ENCODE peak calls at places on chromosomes 7 and 10, in nine cellular contexts. One of them, this sample, is unnamed.

GRCh38 chr7:138064856-138065357 is 11.4 kb upstream of the AKR1D1 start:
- DNase-seq in IMR-90: peak; percentile 18
- DNase-seq in kidney epithelial cell: peak; percentile 18
- DNase-seq in HuH-7.5: no peak
- DNase-seq in WTC11: peak; percentile 16
- DNase-seq in LoVo: no peak
- DNase-seq in NCI-H345: no peak
- DNase-seq in Jurkat, Clone E6-1: no peak
- DNase-seq in choroid plexus epithelial cell: peak; percentile 53
- DNase-seq in this sample: no peak

GRCh38 chr10:28644647-28645046 is 32.7 kb upstream of the BAMBI start:
- DNase-seq in HuH-7.5: no peak
- DNase-seq in Jurkat, Clone E6-1: peak; percentile 38
- DNase-seq in NCI-H345: no peak
- DNase-seq in WTC11: no peak
- DNase-seq in choroid plexus epithelial cell: no peak
- DNase-seq in LoVo: no peak
- DNase-seq in kidney epithelial cell: no peak
- DNase-seq in IMR-90: no peak
- DNase-seq in this sample: no peak

GRCh38 chr7:140674899-140675701 is 2.4 kb downstream of the ADCK2 start:
- DNase-seq in choroid plexus epithelial cell: peak; percentile 67
- DNase-seq in IMR-90: peak; percentile 57
- DNase-seq in Jurkat, Clone E6-1: no peak
- DNase-seq in HuH-7.5: peak; percentile 79
- DNase-seq in WTC11: no peak
- DNase-seq in LoVo: no peak
- DNase-seq in NCI-H345: no peak
- DNase-seq in kidney epithelial cell: no peak
- DNase-seq in this sample: peak; percentile 58

GRCh38 chr10:90930070-90930837 is 9.4 kb upstream of the ANKRD1 start:
- DNase-seq in LoVo: peak; percentile 67
- DNase-seq in WTC11: no peak
- DNase-seq in choroid plexus epithelial cell: peak; percentile 92
- DNase-seq in kidney epithelial cell: no peak
- DNase-seq in Jurkat, Clone E6-1: no peak
- DNase-seq in NCI-H345: no peak
- DNase-seq in IMR-90: peak; percentile 75
- DNase-seq in HuH-7.5: no peak
- DNase-seq in this sample: no peak

GRCh38 chr10:110279062-110279986 is 25.4 kb downstream of the SMNDC1 start:
- DNase-seq in LoVo: peak; percentile 59
- DNase-seq in WTC11: peak; percentile 20
- DNase-seq in kidney epithelial cell: peak; percentile 32
- DNase-seq in choroid plexus epithelial cell: peak; percentile 82
- DNase-seq in NCI-H345: no peak
- DNase-seq in IMR-90: peak; percentile 71
- DNase-seq in Jurkat, Clone E6-1: peak; percentile 53
- DNase-seq in HuH-7.5: no peak
- DNase-seq in this sample: peak; percentile 43

GRCh38 chr7:116710764-116711452 is 38.9 kb downstream of the MET start:
- DNase-seq in LoVo: no peak
- DNase-seq in kidney epithelial cell: no peak
- DNase-seq in choroid plexus epithelial cell: no peak
- DNase-seq in Jurkat, Clone E6-1: no peak
- DNase-seq in HuH-7.5: peak; percentile 24
- DNase-seq in NCI-H345: peak; percentile 67
- DNase-seq in WTC11: no peak
- DNase-seq in IMR-90: no peak
- DNase-seq in this sample: no peak

GRCh38 chr10:25130911-25131310 is 43.9 kb upstream of the GPR158 start:
- DNase-seq in HuH-7.5: no peak
- DNase-seq in Jurkat, Clone E6-1: no peak
- DNase-seq in IMR-90: peak; percentile 36
- DNase-seq in kidney epithelial cell: no peak
- DNase-seq in NCI-H345: no peak
- DNase-seq in LoVo: no peak
- DNase-seq in WTC11: no peak
- DNase-seq in choroid plexus epithelial cell: peak; percentile 29
- DNase-seq in this sample: no peak

GRCh38 chr7:73725703-73726466 is 6.4 kb upstream of the STX1A start:
- DNase-seq in LoVo: peak; percentile 87
- DNase-seq in WTC11: peak; percentile 99
- DNase-seq in Jurkat, Clone E6-1: peak; percentile 53
- DNase-seq in choroid plexus epithelial cell: peak; percentile 72
- DNase-seq in kidney epithelial cell: no peak
- DNase-seq in NCI-H345: peak; percentile 88
- DNase-seq in HuH-7.5: no peak
- DNase-seq in IMR-90: peak; percentile 53
- DNase-seq in this sample: peak; percentile 89

GRCh38 chr10:65968437-65968836 is 957.4 kb upstream of the LRRTM3 start:
- DNase-seq in WTC11: no peak
- DNase-seq in HuH-7.5: no peak
- DNase-seq in IMR-90: no peak
- DNase-seq in Jurkat, Clone E6-1: no peak
- DNase-seq in choroid plexus epithelial cell: no peak
- DNase-seq in kidney epithelial cell: no peak
- DNase-seq in NCI-H345: no peak
- DNase-seq in LoVo: no peak
- DNase-seq in this sample: no peak

GRCh38 chr10:124985162-124985561 is 43.2 kb downstream of the ZRANB1 start:
- DNase-seq in IMR-90: no peak
- DNase-seq in WTC11: no peak
- DNase-seq in kidney epithelial cell: no peak
- DNase-seq in HuH-7.5: no peak
- DNase-seq in Jurkat, Clone E6-1: no peak
- DNase-seq in NCI-H345: no peak
- DNase-seq in LoVo: no peak
- DNase-seq in choroid plexus epithelial cell: no peak
- DNase-seq in this sample: no peak

GRCh38 chr10:30812018-30812851 is 182.7 kb upstream of the LYZL2 start:
- DNase-seq in kidney epithelial cell: peak; percentile 43
- DNase-seq in Jurkat, Clone E6-1: peak; percentile 44
- DNase-seq in IMR-90: peak; percentile 95
- DNase-seq in HuH-7.5: no peak
- DNase-seq in NCI-H345: no peak
- DNase-seq in LoVo: no peak
- DNase-seq in choroid plexus epithelial cell: peak; percentile 96
- DNase-seq in WTC11: no peak
- DNase-seq in this sample: no peak

This sample was measured in D341Med.